ENCODE peak calls at places on chromosomes 12 and 14, in ten cellular contexts. J is ELR; P is posterior cingulate gyrus; V is HTR-8/SVneo; A is caudate nucleus; W is amniotic epithelial cell; Q is stimulated activated CD4-positive, alpha-beta T cell treated with anti-CD3 and anti-CD28 coated beads, Interleukin-15, amount 100 ng/mL, for 24 hours; E is progenitor cell of endocrine pancreas; S is NCI-H1436; F is GM03348. M is an unnamed sample.

GRCh38 chr14:76599556-76599955 is 161.7 kb upstream of the VASH1 start:
- DNase-seq in V (no peak), F (no peak), A (no peak), Q (no peak), E (no peak), J (no peak), S (no peak), P (no peak), W (no peak), M (no peak)

GRCh38 chr12:30138483-30138882 is 354.7 kb upstream of the TMTC1 start:
- DNase-seq in P (no peak), A (no peak), Q (no peak), F (no peak), J (no peak), E (no peak), S (no peak), V (no peak), W (peak), M (no peak)

GRCh38 chr14:63204407-63205280 is at the start of gene RHOJ:
- DNase-seq in S (no peak), E (no peak), F (peak), Q (no peak), A (peak), P (peak), V (peak), W (peak), J (peak), M (peak)

GRCh38 chr14:36022765-36023415 is 153.6 kb downstream of the PTCSC3 start:
- DNase-seq in P (no peak), F (no peak), W (no peak), E (no peak), S (no peak), J (no peak), Q (no peak), V (no peak), A (no peak), M (no peak)

GRCh38 chr12:120257041-120257821 is 8.3 kb downstream of the PXN start:
- DNase-seq in W (peak), F (peak), V (no peak), Q (no peak), A (peak), E (no peak), S (no peak), J (peak), P (peak), M (peak)

GRCh38 chr14:85566603-85567002 is 36.7 kb downstream of the FLRT2 start:
- DNase-seq in E (no peak), S (no peak), P (no peak), F (peak), W (peak), V (no peak), A (no peak), Q (no peak), J (peak), M (no peak)

GRCh38 chr12:29426516-29426915 is 45.5 kb upstream of the ERGIC2 start:
- DNase-seq in P (no peak), J (no peak), F (no peak), E (no peak), A (no peak), Q (no peak), S (no peak), W (no peak), V (no peak), M (no peak)

GRCh38 chr14:36068777-36069534 is 107.6 kb downstream of the PTCSC3 start:
- DNase-seq in J (peak), S (no peak), V (no peak), W (no peak), Q (no peak), E (no peak), A (no peak), F (peak), P (no peak), M (no peak)

GRCh38 chr12:81257952-81258551 is 180.2 kb downstream of the ACSS3 start:
- DNase-seq in S (peak), F (peak), Q (no peak), J (peak), E (no peak), V (peak), P (no peak), A (no peak), W (peak), M (no peak)

GRCh38 chr12:49706351-49707126 is 666 bp downstream of the FMNL3 start:
- DNase-seq in Q (peak), E (peak), W (peak), P (peak), J (peak), A (peak), F (peak), S (peak), V (peak), M (peak)

GRCh38 chr14:33709286-33709685 is 241.6 kb downstream of the EGLN3 start:
- DNase-seq in F (no peak), J (no peak), P (no peak), E (no peak), Q (no peak), V (no peak), A (no peak), S (no peak), W (no peak), M (no peak)

GRCh38 chr12:104653730-104654328 is 197.1 kb downstream of the CHST11 start:
- DNase-seq in F (no peak), P (no peak), E (no peak), Q (peak), V (no peak), J (peak), A (no peak), S (peak), W (no peak), M (no peak)

GRCh38 chr12:67193705-67194104 is 75.5 kb upstream of the CAND1 start:
- DNase-seq in F (peak), J (peak), A (no peak), V (peak), S (no peak), Q (peak), W (peak), E (peak), P (no peak), M (no peak)

GRCh38 chr12:31672521-31672920 is 13.0 kb downstream of the ETFBKMT start:
- DNase-seq in W (no peak), S (no peak), Q (no peak), E (no peak), F (no peak), A (no peak), P (no peak), J (no peak), V (no peak), M (no peak)

GRCh38 chr12:67624355-67624754 is 24.2 kb upstream of the DYRK2 start:
- DNase-seq in E (no peak), F (no peak), W (no peak), A (no peak), P (no peak), J (no peak), V (no peak), Q (no peak), S (no peak), M (no peak)

GRCh38 chr12:39327520-39327919 is 115.4 kb downstream of the KIF21A start:
- DNase-seq in A (no peak), F (no peak), E (no peak), J (no peak), S (no peak), Q (no peak), W (no peak), P (no peak), V (no peak), M (no peak)

GRCh38 chr12:109018276-109018675 is 2.6 kb downstream of the SVOP start:
- DNase-seq in S (no peak), P (no peak), E (no peak), V (no peak), A (no peak), F (no peak), Q (no peak), J (no peak), W (no peak), M (no peak)

GRCh38 chr12:65699251-65699650 is 125.0 kb upstream of the HMGA2 start:
- DNase-seq in W (peak), A (no peak), P (no peak), S (no peak), Q (no peak), V (peak), F (peak), J (peak), E (no peak), M (no peak)

GRCh38 chr12:96063046-96063445 is 27.7 kb upstream of the LTA4H start:
- DNase-seq in V (peak), W (peak), E (no peak), Q (no peak), A (no peak), S (peak), F (no peak), J (peak), P (no peak), M (no peak)

GRCh38 chr14:23575086-23575485 is 3.5 kb downstream of the JPH4 start:
- DNase-seq in J (no peak), Q (no peak), S (no peak), P (peak), F (no peak), V (no peak), E (no peak), W (no peak), A (no peak), M (no peak)

GRCh38 chr14:61699092-61699491 is 3.8 kb downstream of the HIF1A start:
- DNase-seq in V (no peak), F (no peak), W (peak), S (no peak), E (no peak), P (no peak), Q (no peak), J (no peak), A (no peak), M (no peak)

GRCh38 chr12:14777271-14777670 is 26.0 kb downstream of the WBP11 start:
- DNase-seq in S (no peak), V (no peak), P (no peak), J (peak), Q (no peak), W (no peak), E (no peak), F (no peak), A (no peak), M (no peak)

GRCh38 chr14:59283380-59283779 is 94.9 kb downstream of the DAAM1 start:
- DNase-seq in Q (no peak), F (peak), A (no peak), E (no peak), W (peak), P (no peak), V (no peak), J (no peak), S (no peak), M (no peak)

GRCh38 chr14:43687866-43688265 is 819.2 kb downstream of the FSCB start:
- DNase-seq in E (no peak), A (no peak), F (no peak), J (peak), Q (no peak), S (no peak), P (no peak), W (peak), V (peak), M (no peak)

GRCh38 chr14:106586098-106586704 is 1059.8 kb downstream of the TMEM121 start:
- DNase-seq in A (no peak), Q (peak), V (no peak), J (no peak), P (no peak), E (no peak), F (no peak), S (peak), W (no peak), M (no peak)

GRCh38 chr12:713281-713875 is 39.0 kb upstream of the WNK1 start:
- DNase-seq in Q (peak), V (no peak), P (no peak), W (no peak), A (no peak), J (no peak), E (no peak), S (no peak), F (no peak), M (no peak)

GRCh38 chr14:72970058-72970630 is 43.9 kb downstream of the DCAF4 start:
- DNase-seq in A (no peak), S (no peak), F (no peak), J (no peak), V (no peak), E (no peak), W (no peak), Q (no peak), P (peak), M (no peak)

GRCh38 chr12:113064395-113065125 is 8.0 kb downstream of the DTX1 start:
- DNase-seq in Q (no peak), J (no peak), W (no peak), V (no peak), A (no peak), S (no peak), F (no peak), E (no peak), P (no peak), M (no peak)

GRCh38 chr12:6821271-6821673 is 349 bp upstream of the GPR162 start:
- DNase-seq in S (peak), W (peak), P (peak), V (peak), A (peak), J (peak), Q (peak), F (peak), E (no peak), M (peak)

GRCh38 chr14:53640695-53641094 is 315.9 kb downstream of the BMP4 start:
- DNase-seq in F (no peak), W (peak), V (no peak), P (no peak), J (peak), S (no peak), Q (no peak), E (no peak), A (no peak), M (no peak)

GRCh38 chr12:52873832-52874572 is 25.2 kb upstream of the KRT78 start:
- DNase-seq in W (peak), J (peak), Q (peak), P (peak), E (peak), S (peak), F (peak), A (no peak), V (peak), M (no peak)

GRCh38 chr12:52971701-52972329 is 22.9 kb downstream of the KRT18 start:
- DNase-seq in F (peak), J (peak), P (peak), E (no peak), V (no peak), Q (no peak), A (no peak), S (no peak), W (peak), M (no peak)

GRCh38 chr12:121513464-121514183 is 67.2 kb downstream of the KDM2B start:
- DNase-seq in A (no peak), P (peak), V (peak), E (no peak), S (peak), F (no peak), W (peak), J (peak), Q (peak), M (no peak)

GRCh38 chr12:2319747-2320146 is 267.0 kb downstream of the CACNA1C start:
- DNase-seq in Q (no peak), P (no peak), V (peak), F (peak), W (peak), E (no peak), A (no peak), J (peak), S (no peak), M (no peak)

GRCh38 chr12:110310754-110311153 is 29.7 kb downstream of the ATP2A2 start:
- DNase-seq in P (no peak), J (no peak), V (no peak), W (peak), Q (no peak), A (no peak), S (no peak), F (no peak), E (no peak), M (no peak)

GRCh38 chr12:130656411-130656810 is 59.7 kb downstream of the RIMBP2 start:
- DNase-seq in A (no peak), Q (no peak), F (no peak), J (no peak), W (no peak), P (peak), E (no peak), S (no peak), V (no peak), M (no peak)

GRCh38 chr12:29516431-29516875 is 19.0 kb upstream of the OVCH1 start:
- DNase-seq in E (no peak), A (no peak), W (peak), V (no peak), Q (no peak), P (no peak), F (peak), J (no peak), S (no peak), M (no peak)

M was measured in nucleus accumbens.